ENCODE peak calls at places on chromosomes 2 and 18, in seven cellular contexts. O is HCT116, P is SK-N-SH, D is A549, E is K562, F is HepG2, H is GM12878. I is an unnamed sample.

GRCh38 chr18:28149810-28150420 is 27.0 kb downstream of the CDH2 start:
- DNase-seq in O (no peak), P (no peak), E (no peak), D (no peak), F (no peak), H (no peak), I (no peak)

GRCh38 chr18:48408727-48409590 is at the start of gene ZBTB7C:
- DNase-seq in H (no peak), F (no peak), O (no peak), E (peak; percentile 8), D (no peak), P (peak; percentile 83), I (peak; percentile 3)

GRCh38 chr2:167944825-167945659 is 302.4 kb downstream of the STK39 start:
- DNase-seq in O (no peak), D (no peak), F (no peak), P (no peak), H (no peak), E (peak; percentile 74), I (peak; percentile 19)

GRCh38 chr18:35588995-35589394 is 7.5 kb downstream of the GALNT1 start:
- DNase-seq in E (peak; percentile 30), F (peak; percentile 35), P (no peak), D (no peak), O (no peak), H (no peak), I (peak; percentile 11)

GRCh38 chr18:2979871-2980606 is 32.9 kb downstream of the LPIN2 start:
- DNase-seq in D (no peak), E (no peak), F (no peak), P (no peak), H (no peak), O (no peak), I (peak; percentile 44)

GRCh38 chr2:121266543-121267106 is 18.4 kb downstream of the TFCP2L1 start:
- DNase-seq in H (no peak), O (no peak), E (no peak), F (no peak), P (no peak), D (no peak), I (no peak)

GRCh38 chr2:28717339-28717758 is 34.3 kb upstream of the PPP1CB start:
- DNase-seq in F (peak; percentile 23), E (no peak), D (no peak), O (peak; percentile 67), P (no peak), H (no peak), I (peak; percentile 49)

GRCh38 chr2:136129601-136130000 is 11.7 kb upstream of the CXCR4 start:
- DNase-seq in D (no peak), O (no peak), P (no peak), F (no peak), E (no peak), H (no peak), I (no peak)

GRCh38 chr2:69998761-69999160 is 37.3 kb upstream of the ASPRV1 start:
- DNase-seq in E (peak; percentile 4), P (no peak), H (no peak), O (no peak), F (no peak), D (no peak), I (no peak)

GRCh38 chr2:218465987-218466633 is 47.2 kb downstream of the VIL1 start:
- DNase-seq in E (no peak), F (peak; percentile 34), D (no peak), P (peak; percentile 32), H (no peak), O (no peak), I (peak; percentile 52)

GRCh38 chr18:11500153-11501122 is 109.0 kb upstream of the SLC35G4 start:
- DNase-seq in P (no peak), F (peak; percentile 98), O (peak; percentile 89), D (peak; percentile 77), H (peak; percentile 56), E (no peak), I (peak; percentile 82)

GRCh38 chr18:35938562-35938961 is 33.9 kb upstream of the RMP24 start:
- DNase-seq in P (no peak), O (no peak), H (no peak), D (no peak), E (no peak), F (no peak), I (no peak)

GRCh38 chr2:236159778-236160170 is 8.4 kb downstream of the GBX2 start:
- DNase-seq in D (no peak), F (no peak), H (no peak), P (no peak), E (no peak), O (no peak), I (no peak)

GRCh38 chr2:157751462-157752058 is 122.9 kb upstream of the ACVR1C start:
- DNase-seq in H (peak; percentile 36), E (peak; percentile 45), F (peak; percentile 22), D (no peak), P (no peak), O (no peak), I (no peak)

GRCh38 chr2:204713211-204713610 is 167.9 kb downstream of the PARD3B start:
- DNase-seq in H (no peak), F (no peak), P (no peak), O (no peak), D (no peak), E (no peak), I (no peak)

GRCh38 chr2:204923957-204924356 is 378.7 kb downstream of the PARD3B start:
- DNase-seq in F (no peak), H (no peak), D (no peak), P (no peak), E (no peak), O (no peak), I (no peak)

GRCh38 chr18:24136967-24137373 is 1.9 kb upstream of the CABYR start:
- DNase-seq in O (no peak), E (no peak), P (no peak), H (no peak), D (no peak), F (no peak), I (no peak)

GRCh38 chr2:186309901-186310300 is 176.2 kb upstream of the ZC3H15 start:
- DNase-seq in H (no peak), D (no peak), P (no peak), O (no peak), F (no peak), E (no peak), I (no peak)

GRCh38 chr2:225019100-225019499 is 23.2 kb downstream of the DOCK10 start:
- DNase-seq in F (no peak), E (no peak), O (no peak), P (no peak), H (no peak), D (no peak), I (no peak)

GRCh38 chr2:111702119-111702808 is 181.7 kb downstream of the ANAPC1 start:
- DNase-seq in P (peak; percentile 52), D (peak; percentile 75), H (no peak), F (peak; percentile 74), O (peak; percentile 56), E (peak; percentile 79), I (peak; percentile 52)

GRCh38 chr2:56227811-56228210 is 44.0 kb downstream of the CCDC85A start:
- DNase-seq in H (no peak), E (no peak), P (no peak), F (no peak), D (no peak), O (no peak), I (no peak)

GRCh38 chr2:127104881-127105655 is 1.9 kb downstream of the BIN1 start:
- DNase-seq in E (no peak), O (no peak), D (no peak), H (no peak), P (peak; percentile 54), F (no peak), I (no peak)

GRCh38 chr2:20451346-20451745 is 4.5 kb downstream of the RHOB start:
- DNase-seq in D (no peak), F (no peak), H (no peak), E (no peak), O (no peak), P (no peak), I (peak; percentile 91)

GRCh38 chr18:31505161-31505560 is 7.2 kb downstream of the DSG2 start:
- DNase-seq in P (no peak), D (no peak), O (no peak), H (no peak), F (no peak), E (no peak), I (no peak)

GRCh38 chr18:49804096-49804495 is 9.2 kb downstream of the ACAA2 start:
- DNase-seq in E (no peak), D (no peak), O (no peak), F (no peak), H (no peak), P (no peak), I (no peak)

GRCh38 chr2:68157402-68158133 is at the start of gene PNO1:
- DNase-seq in F (peak; percentile 95), O (peak; percentile 92), H (peak; percentile 86), D (peak; percentile 95), P (peak; percentile 96), E (peak; percentile 98), I (peak; percentile 96)
- TF ChIP-seq MAX in F (peak; percentile 99), O (peak; percentile 99), H (peak; percentile 99), D (peak; percentile 99), P (peak; percentile 99), E (peak; percentile 93), I (peak; percentile 93)

GRCh38 chr2:12050381-12050780 is 303.9 kb downstream of the LPIN1 start:
- DNase-seq in F (peak; percentile 16), H (no peak), O (no peak), D (peak; percentile 14), E (peak; percentile 51), P (no peak), I (no peak)
- H3K4me2 ChIP-seq in F (no peak overlapping the region), H (peak overlapping the region; percentile 49), O (no peak overlapping the region), D (peak overlapping the region; percentile 28), E (no peak overlapping the region), P (no peak overlapping the region), I (no peak overlapping the region)

GRCh38 chr18:46392576-46392975 is 264.4 kb downstream of the LOXHD1 start:
- DNase-seq in H (no peak), D (no peak), P (no peak), O (no peak), F (no peak), E (no peak), I (no peak)

GRCh38 chr18:46388295-46388694 is 268.7 kb downstream of the LOXHD1 start:
- DNase-seq in O (no peak), P (no peak), H (no peak), E (no peak), F (no peak), D (no peak), I (no peak)

GRCh38 chr18:46387426-46388131 is 269.4 kb downstream of the LOXHD1 start:
- DNase-seq in O (no peak), D (no peak), H (no peak), F (no peak), E (no peak), P (peak; percentile 38), I (no peak)

GRCh38 chr18:46385124-46385523 is 271.9 kb downstream of the LOXHD1 start:
- DNase-seq in O (no peak), D (no peak), H (no peak), P (no peak), E (no peak), F (no peak), I (no peak)

GRCh38 chr18:46386788-46387187 is 270.2 kb downstream of the LOXHD1 start:
- DNase-seq in O (no peak), F (no peak), E (no peak), D (no peak), P (no peak), H (no peak), I (no peak)
- H3K27ac ChIP-seq in O (no peak overlapping the region), F (no peak overlapping the region), E (no peak overlapping the region), D (no peak overlapping the region), P (no peak overlapping the region), H (no peak overlapping the region), I (no peak overlapping the region)

DNA sequence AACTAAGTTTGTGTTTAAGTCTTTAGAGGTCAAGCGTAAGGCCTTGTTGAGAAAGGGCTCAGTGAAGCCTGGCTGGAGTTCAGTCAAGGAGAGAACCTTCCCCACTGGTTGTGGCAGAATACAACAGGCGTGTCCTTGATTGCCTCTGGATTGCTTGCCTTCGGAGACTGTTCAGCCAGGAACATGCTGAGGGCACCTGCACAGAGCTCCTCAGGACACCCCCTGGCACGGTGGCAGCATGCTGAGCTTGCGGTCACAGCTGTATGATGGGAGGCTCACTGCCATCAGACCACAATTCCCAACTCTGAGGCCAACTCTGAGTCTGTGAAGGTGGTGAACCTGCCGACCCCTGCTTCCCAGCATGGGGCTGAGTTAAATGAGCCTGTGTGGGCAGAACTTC is 130.0 kb downstream of the LPIN1 start:
- DNase-seq in F (no peak), O (no peak), P (no peak), E (no peak), H (no peak), D (no peak), I (no peak)
- TF ChIP-seq MAX in F (no peak), O (no peak), P (no peak), E (no peak), H (no peak), D (no peak), I (no peak)

I was measured in endothelial cell of umbilical vein.